ENCODE peak calls at places on chromosomes 4 and X, in eight cellular contexts. T, M, V, O, N, X, S and F are unnamed samples.

GRCh38 chr4:38145741-38146140 is 185.5 kb downstream of the PTTG2 start:
- DNase-seq in T (no peak), M (no peak), S (no peak), O (no peak), X (peak; percentile 95), N (peak; percentile 28), V (no peak), F (no peak)

GRCh38 chrX:82585868-82586267 is 922.2 kb upstream of the POU3F4 start:
- DNase-seq in T (no peak), O (no peak), S (no peak), V (no peak), N (no peak), M (no peak), X (no peak), F (no peak)

GRCh38 chr4:128364565-128364964 is 77.0 kb upstream of the PGRMC2 start:
- DNase-seq in T (no peak), V (no peak), M (no peak), O (peak; percentile 47), S (no peak), N (peak; percentile 9), X (no peak), F (no peak)

GRCh38 chr4:101418055-101418454 is 70.7 kb upstream of the PPP3CA start:
- DNase-seq in T (peak; percentile 19), N (no peak), S (peak; percentile 10), O (no peak), X (no peak), V (no peak), M (no peak), F (no peak)

GRCh38 chr4:77800077-77800476 is 19.1 kb downstream of the CNOT6L start:
- DNase-seq in X (no peak), S (no peak), V (no peak), M (no peak), T (no peak), N (no peak), O (no peak), F (no peak)

GRCh38 chrX:10574663-10575062 is 45.7 kb downstream of the MID1 start:
- DNase-seq in X (peak; percentile 31), V (no peak), S (peak; percentile 71), M (no peak), N (peak; percentile 78), O (peak; percentile 73), T (no peak), F (no peak)

GRCh38 chr4:138647433-138647832 is 368.1 kb upstream of the NOCT start:
- DNase-seq in T (no peak), S (no peak), O (peak; percentile 59), M (no peak), X (no peak), V (no peak), N (no peak), F (no peak)

GRCh38 chrX:149467920-149468319 is 37.2 kb downstream of the IDS start:
- DNase-seq in N (no peak), V (no peak), T (no peak), M (no peak), X (no peak), S (no peak), O (no peak), F (no peak)

GRCh38 chr4:1676605-1677525 is 7.2 kb downstream of the FAM53A start:
- DNase-seq in O (no peak), S (no peak), V (no peak), N (no peak), T (no peak), M (no peak), X (no peak), F (no peak)

GRCh38 chrX:133645977-133646750 is 230.9 kb upstream of the GPC4 start:
- DNase-seq in T (no peak), X (peak; percentile 88), V (no peak), S (no peak), O (peak; percentile 61), M (no peak), N (no peak), F (no peak)

GRCh38 chr4:64784125-64784524 is 374.9 kb upstream of the TECRL start:
- DNase-seq in S (peak; percentile 88), V (no peak), N (peak; percentile 61), T (no peak), X (peak; percentile 63), O (peak; percentile 94), M (no peak), F (no peak)

GRCh38 chrX:153582896-153583295 is 16.0 kb downstream of the CCNQ start:
- DNase-seq in T (peak; percentile 40), X (peak; percentile 39), M (no peak), V (peak; percentile 77), S (peak; percentile 25), O (no peak), N (no peak), F (no peak)

GRCh38 chrX:13692771-13693231 is 3.9 kb downstream of the RAB9A start:
- DNase-seq in X (no peak), V (no peak), S (no peak), O (no peak), N (no peak), M (no peak), T (no peak), F (no peak)

GRCh38 chrX:74249963-74250362 is 54.0 kb upstream of the ZCCHC13 start:
- DNase-seq in S (peak; percentile 15), X (no peak), N (no peak), V (no peak), M (peak; percentile 22), T (no peak), O (no peak), F (no peak)

GRCh38 chr4:172997851-172998250 is 170.8 kb upstream of the GALNT7 start:
- DNase-seq in V (no peak), T (no peak), S (no peak), X (no peak), O (no peak), N (no peak), M (no peak), F (no peak)

GRCh38 chr4:112897548-112897947 is 151.9 kb upstream of the ANK2 start:
- DNase-seq in O (no peak), N (peak; percentile 6), X (no peak), V (no peak), M (no peak), S (peak; percentile 6), T (no peak), F (no peak)

GRCh38 chrX:56253832-56254703 is 21.9 kb downstream of the KLF8 start:
- DNase-seq in X (no peak), V (no peak), M (no peak), T (no peak), N (no peak), S (no peak), O (peak; percentile 29), F (no peak)

GRCh38 chr4:161564230-161564834 is 599.5 kb downstream of the FSTL5 start:
- DNase-seq in O (peak; percentile 39), V (no peak), N (peak; percentile 43), M (no peak), S (peak; percentile 17), X (peak; percentile 32), T (no peak), F (no peak)

GRCh38 chr4:124097447-124097846 is 615.1 kb downstream of the ANKRD50 start:
- DNase-seq in T (no peak), M (no peak), O (no peak), V (no peak), X (no peak), S (peak; percentile 5), N (no peak), F (no peak)

GRCh38 chr4:75046226-75046625 is 113.3 kb downstream of the PARM1 start:
- DNase-seq in O (no peak), N (no peak), V (no peak), X (no peak), S (no peak), M (no peak), T (no peak), F (no peak)

GRCh38 chr4:168699224-168699878 is 202.5 kb downstream of the PALLD start:
- DNase-seq in S (no peak), V (no peak), N (peak; percentile 56), M (no peak), O (no peak), X (no peak), T (no peak), F (no peak)

GRCh38 chrX:151359931-151360871 is 36.8 kb upstream of the VMA21 start:
- DNase-seq in X (peak; percentile 9), T (no peak), M (peak; percentile 71), O (no peak), V (peak; percentile 34), S (peak; percentile 12), N (peak; percentile 35), F (no peak)

GRCh38 chr4:54683616-54684346 is 26.0 kb downstream of the KIT start:
- DNase-seq in S (peak; percentile 39), M (no peak), X (no peak), N (peak; percentile 84), T (peak; percentile 2), O (no peak), V (peak; percentile 56), F (no peak)

GRCh38 chr4:108036252-108036651 is 46.6 kb downstream of the HADH start:
- DNase-seq in T (peak; percentile 50), X (no peak), N (no peak), M (no peak), O (no peak), S (no peak), V (peak; percentile 60), F (no peak)

GRCh38 chrX:103197721-103198306 is 17.1 kb upstream of the BEX4 start:
- DNase-seq in V (no peak), M (no peak), O (peak; percentile 35), N (no peak), T (no peak), X (no peak), S (peak; percentile 28), F (no peak)

GRCh38 chr4:138972956-138973819 is 42.4 kb upstream of the NOCT start:
- DNase-seq in V (no peak), T (no peak), X (no peak), S (no peak), O (no peak), N (no peak), M (no peak), F (no peak)